ENCODE peak calls at places on chromosome 19, in nine cellular contexts. One of them, this sample, is unnamed.

GRCh38 chr19:52221831-52222375 is 32.1 kb downstream of the PPP2R1A start:
- DNase-seq in HuH-7: no peak
- DNase-seq in hypothalamus: no peak
- DNase-seq in AG04450: no peak
- DNase-seq in T-helper 2 cell treated with Interferon-gamma antibody and Interleukin-4, amounts not matched to agents 5 μg/mL and 100 μg/mL, for 36 hours: no peak
- DNase-seq in foreskin fibroblast: peak
- DNase-seq in HEK293T: no peak
- DNase-seq in non-pigmented ciliary epithelial cell: no peak
- DNase-seq in activated CD4-positive, CD25-positive, alpha-beta regulatory T cell: no peak
- DNase-seq in this sample: no peak

GRCh38 chr19:10848208-10848843 is at the start of gene C19orf38:
- DNase-seq in AG04450: no peak
- DNase-seq in T-helper 2 cell treated with Interferon-gamma antibody and Interleukin-4, amounts not matched to agents 5 μg/mL and 100 μg/mL, for 36 hours: no peak
- DNase-seq in non-pigmented ciliary epithelial cell: no peak
- DNase-seq in HEK293T: no peak
- DNase-seq in hypothalamus: no peak
- DNase-seq in foreskin fibroblast: no peak
- DNase-seq in activated CD4-positive, CD25-positive, alpha-beta regulatory T cell: no peak
- DNase-seq in HuH-7: no peak
- DNase-seq in this sample: no peak

GRCh38 chr19:47523473-47523872 is 8.6 kb upstream of the NAPA start:
- DNase-seq in hypothalamus: no peak
- DNase-seq in HEK293T: no peak
- DNase-seq in non-pigmented ciliary epithelial cell: no peak
- DNase-seq in AG04450: no peak
- DNase-seq in HuH-7: peak
- DNase-seq in foreskin fibroblast: no peak
- DNase-seq in activated CD4-positive, CD25-positive, alpha-beta regulatory T cell: no peak
- DNase-seq in T-helper 2 cell treated with Interferon-gamma antibody and Interleukin-4, amounts not matched to agents 5 μg/mL and 100 μg/mL, for 36 hours: no peak
- DNase-seq in this sample: peak

GRCh38 chr19:2356036-2356646 is 3.9 kb upstream of the TMPRSS9 start:
- DNase-seq in non-pigmented ciliary epithelial cell: no peak
- DNase-seq in foreskin fibroblast: no peak
- DNase-seq in HuH-7: no peak
- DNase-seq in activated CD4-positive, CD25-positive, alpha-beta regulatory T cell: no peak
- DNase-seq in T-helper 2 cell treated with Interferon-gamma antibody and Interleukin-4, amounts not matched to agents 5 μg/mL and 100 μg/mL, for 36 hours: no peak
- DNase-seq in HEK293T: no peak
- DNase-seq in AG04450: no peak
- DNase-seq in hypothalamus: no peak
- DNase-seq in this sample: no peak

GRCh38 chr19:55158848-55159793 is 1.6 kb upstream of the TNNI3 start:
- DNase-seq in HEK293T: no peak
- DNase-seq in non-pigmented ciliary epithelial cell: no peak
- DNase-seq in hypothalamus: no peak
- DNase-seq in HuH-7: no peak
- DNase-seq in activated CD4-positive, CD25-positive, alpha-beta regulatory T cell: no peak
- DNase-seq in T-helper 2 cell treated with Interferon-gamma antibody and Interleukin-4, amounts not matched to agents 5 μg/mL and 100 μg/mL, for 36 hours: no peak
- DNase-seq in foreskin fibroblast: no peak
- DNase-seq in AG04450: no peak
- DNase-seq in this sample: no peak

GRCh38 chr19:2607712-2608601 is 94.5 kb downstream of the GNG7 start:
- DNase-seq in HuH-7: no peak
- DNase-seq in activated CD4-positive, CD25-positive, alpha-beta regulatory T cell: peak
- DNase-seq in non-pigmented ciliary epithelial cell: no peak
- DNase-seq in hypothalamus: no peak
- DNase-seq in foreskin fibroblast: no peak
- DNase-seq in T-helper 2 cell treated with Interferon-gamma antibody and Interleukin-4, amounts not matched to agents 5 μg/mL and 100 μg/mL, for 36 hours: peak
- DNase-seq in HEK293T: no peak
- DNase-seq in AG04450: no peak
- DNase-seq in this sample: no peak

GRCh38 chr19:55300821-55301458 is 17.1 kb downstream of the BRSK1 start:
- DNase-seq in AG04450: no peak
- DNase-seq in non-pigmented ciliary epithelial cell: no peak
- DNase-seq in HEK293T: no peak
- DNase-seq in activated CD4-positive, CD25-positive, alpha-beta regulatory T cell: no peak
- DNase-seq in T-helper 2 cell treated with Interferon-gamma antibody and Interleukin-4, amounts not matched to agents 5 μg/mL and 100 μg/mL, for 36 hours: no peak
- DNase-seq in foreskin fibroblast: no peak
- DNase-seq in hypothalamus: no peak
- DNase-seq in HuH-7: no peak
- DNase-seq in this sample: no peak

GRCh38 chr19:18967358-18968146 is 26.5 kb upstream of the HOMER3 start:
- DNase-seq in HuH-7: no peak
- DNase-seq in activated CD4-positive, CD25-positive, alpha-beta regulatory T cell: no peak
- DNase-seq in hypothalamus: no peak
- DNase-seq in T-helper 2 cell treated with Interferon-gamma antibody and Interleukin-4, amounts not matched to agents 5 μg/mL and 100 μg/mL, for 36 hours: no peak
- DNase-seq in foreskin fibroblast: peak
- DNase-seq in HEK293T: no peak
- DNase-seq in AG04450: no peak
- DNase-seq in non-pigmented ciliary epithelial cell: no peak
- DNase-seq in this sample: no peak

GRCh38 chr19:8041553-8041952 is 11.0 kb upstream of the CCL25 start:
- DNase-seq in non-pigmented ciliary epithelial cell: no peak
- DNase-seq in activated CD4-positive, CD25-positive, alpha-beta regulatory T cell: no peak
- DNase-seq in hypothalamus: no peak
- DNase-seq in T-helper 2 cell treated with Interferon-gamma antibody and Interleukin-4, amounts not matched to agents 5 μg/mL and 100 μg/mL, for 36 hours: no peak
- DNase-seq in AG04450: no peak
- DNase-seq in foreskin fibroblast: no peak
- DNase-seq in HuH-7: no peak
- DNase-seq in HEK293T: no peak
- DNase-seq in this sample: no peak

GRCh38 chr19:28633223-28634030 is 579.5 kb downstream of the UQCRFS1 start:
- DNase-seq in T-helper 2 cell treated with Interferon-gamma antibody and Interleukin-4, amounts not matched to agents 5 μg/mL and 100 μg/mL, for 36 hours: peak
- DNase-seq in non-pigmented ciliary epithelial cell: no peak
- DNase-seq in activated CD4-positive, CD25-positive, alpha-beta regulatory T cell: no peak
- DNase-seq in HuH-7: peak
- DNase-seq in hypothalamus: no peak
- DNase-seq in foreskin fibroblast: peak
- DNase-seq in HEK293T: peak
- DNase-seq in AG04450: no peak
- DNase-seq in this sample: peak

GRCh38 chr19:37977992-37978391 is 71.0 kb downstream of the SIPA1L3 start:
- DNase-seq in AG04450: peak
- DNase-seq in T-helper 2 cell treated with Interferon-gamma antibody and Interleukin-4, amounts not matched to agents 5 μg/mL and 100 μg/mL, for 36 hours: no peak
- DNase-seq in foreskin fibroblast: no peak
- DNase-seq in non-pigmented ciliary epithelial cell: peak
- DNase-seq in HEK293T: no peak
- DNase-seq in hypothalamus: no peak
- DNase-seq in activated CD4-positive, CD25-positive, alpha-beta regulatory T cell: no peak
- DNase-seq in HuH-7: no peak
- DNase-seq in this sample: no peak

GRCh38 chr19:2629491-2630351 is 72.8 kb downstream of the GNG7 start:
- DNase-seq in activated CD4-positive, CD25-positive, alpha-beta regulatory T cell: no peak
- DNase-seq in HuH-7: no peak
- DNase-seq in AG04450: no peak
- DNase-seq in HEK293T: no peak
- DNase-seq in non-pigmented ciliary epithelial cell: no peak
- DNase-seq in foreskin fibroblast: no peak
- DNase-seq in T-helper 2 cell treated with Interferon-gamma antibody and Interleukin-4, amounts not matched to agents 5 μg/mL and 100 μg/mL, for 36 hours: no peak
- DNase-seq in hypothalamus: no peak
- DNase-seq in this sample: no peak

GRCh38 chr19:15279326-15279904 is 47.2 kb upstream of the EPHX3 start:
- DNase-seq in hypothalamus: no peak
- DNase-seq in T-helper 2 cell treated with Interferon-gamma antibody and Interleukin-4, amounts not matched to agents 5 μg/mL and 100 μg/mL, for 36 hours: no peak
- DNase-seq in foreskin fibroblast: no peak
- DNase-seq in non-pigmented ciliary epithelial cell: no peak
- DNase-seq in HuH-7: no peak
- DNase-seq in HEK293T: no peak
- DNase-seq in AG04450: no peak
- DNase-seq in activated CD4-positive, CD25-positive, alpha-beta regulatory T cell: no peak
- DNase-seq in this sample: no peak

GRCh38 chr19:27752530-27753184 is 1460.3 kb downstream of the UQCRFS1 start:
- DNase-seq in non-pigmented ciliary epithelial cell: no peak
- DNase-seq in AG04450: no peak
- DNase-seq in HuH-7: no peak
- DNase-seq in HEK293T: no peak
- DNase-seq in activated CD4-positive, CD25-positive, alpha-beta regulatory T cell: no peak
- DNase-seq in T-helper 2 cell treated with Interferon-gamma antibody and Interleukin-4, amounts not matched to agents 5 μg/mL and 100 μg/mL, for 36 hours: no peak
- DNase-seq in foreskin fibroblast: no peak
- DNase-seq in hypothalamus: no peak
- DNase-seq in this sample: no peak

GRCh38 chr19:20273376-20273775 is 106.4 kb downstream of the ZNF486 start:
- DNase-seq in HEK293T: no peak
- DNase-seq in AG04450: no peak
- DNase-seq in non-pigmented ciliary epithelial cell: no peak
- DNase-seq in foreskin fibroblast: no peak
- DNase-seq in activated CD4-positive, CD25-positive, alpha-beta regulatory T cell: no peak
- DNase-seq in T-helper 2 cell treated with Interferon-gamma antibody and Interleukin-4, amounts not matched to agents 5 μg/mL and 100 μg/mL, for 36 hours: no peak
- DNase-seq in HuH-7: no peak
- DNase-seq in hypothalamus: no peak
- DNase-seq in this sample: no peak

GRCh38 chr19:14369399-14370168 is 11.7 kb upstream of the ADGRE5 start:
- DNase-seq in non-pigmented ciliary epithelial cell: no peak
- DNase-seq in HuH-7: no peak
- DNase-seq in T-helper 2 cell treated with Interferon-gamma antibody and Interleukin-4, amounts not matched to agents 5 μg/mL and 100 μg/mL, for 36 hours: peak
- DNase-seq in activated CD4-positive, CD25-positive, alpha-beta regulatory T cell: peak
- DNase-seq in foreskin fibroblast: no peak
- DNase-seq in hypothalamus: no peak
- DNase-seq in AG04450: no peak
- DNase-seq in HEK293T: no peak
- DNase-seq in this sample: no peak

GRCh38 chr19:16446108-16447014 is 25.4 kb downstream of the EPS15L1 start:
- DNase-seq in HEK293T: no peak
- DNase-seq in AG04450: no peak
- DNase-seq in activated CD4-positive, CD25-positive, alpha-beta regulatory T cell: no peak
- DNase-seq in HuH-7: no peak
- DNase-seq in foreskin fibroblast: no peak
- DNase-seq in non-pigmented ciliary epithelial cell: no peak
- DNase-seq in hypothalamus: no peak
- DNase-seq in T-helper 2 cell treated with Interferon-gamma antibody and Interleukin-4, amounts not matched to agents 5 μg/mL and 100 μg/mL, for 36 hours: no peak
- DNase-seq in this sample: no peak

GRCh38 chr19:6580313-6580712 is 10.6 kb downstream of the CD70 start:
- DNase-seq in hypothalamus: no peak
- DNase-seq in non-pigmented ciliary epithelial cell: peak
- DNase-seq in T-helper 2 cell treated with Interferon-gamma antibody and Interleukin-4, amounts not matched to agents 5 μg/mL and 100 μg/mL, for 36 hours: no peak
- DNase-seq in HuH-7: no peak
- DNase-seq in foreskin fibroblast: peak
- DNase-seq in AG04450: no peak
- DNase-seq in activated CD4-positive, CD25-positive, alpha-beta regulatory T cell: no peak
- DNase-seq in HEK293T: no peak
- DNase-seq in this sample: no peak

GRCh38 chr19:47057328-47057727 is 8.9 kb upstream of the TMEM160 start:
- DNase-seq in AG04450: no peak
- DNase-seq in HEK293T: no peak
- DNase-seq in HuH-7: no peak
- DNase-seq in foreskin fibroblast: no peak
- DNase-seq in non-pigmented ciliary epithelial cell: peak
- DNase-seq in T-helper 2 cell treated with Interferon-gamma antibody and Interleukin-4, amounts not matched to agents 5 μg/mL and 100 μg/mL, for 36 hours: no peak
- DNase-seq in hypothalamus: no peak
- DNase-seq in activated CD4-positive, CD25-positive, alpha-beta regulatory T cell: no peak
- DNase-seq in this sample: no peak

GRCh38 chr19:28569132-28570114 is 643.5 kb downstream of the UQCRFS1 start:
- DNase-seq in HuH-7: no peak
- DNase-seq in HEK293T: no peak
- DNase-seq in T-helper 2 cell treated with Interferon-gamma antibody and Interleukin-4, amounts not matched to agents 5 μg/mL and 100 μg/mL, for 36 hours: no peak
- DNase-seq in foreskin fibroblast: no peak
- DNase-seq in hypothalamus: no peak
- DNase-seq in activated CD4-positive, CD25-positive, alpha-beta regulatory T cell: no peak
- DNase-seq in AG04450: no peak
- DNase-seq in non-pigmented ciliary epithelial cell: no peak
- DNase-seq in this sample: no peak

GRCh38 chr19:41218615-41219507 is at the start of gene AXL:
- DNase-seq in AG04450: no peak
- DNase-seq in non-pigmented ciliary epithelial cell: peak
- DNase-seq in T-helper 2 cell treated with Interferon-gamma antibody and Interleukin-4, amounts not matched to agents 5 μg/mL and 100 μg/mL, for 36 hours: no peak
- DNase-seq in HEK293T: no peak
- DNase-seq in foreskin fibroblast: peak
- DNase-seq in activated CD4-positive, CD25-positive, alpha-beta regulatory T cell: no peak
- DNase-seq in hypothalamus: no peak
- DNase-seq in HuH-7: no peak
- DNase-seq in this sample: no peak

GRCh38 chr19:34725400-34725799 is 8.6 kb upstream of the ZNF181 start:
- DNase-seq in T-helper 2 cell treated with Interferon-gamma antibody and Interleukin-4, amounts not matched to agents 5 μg/mL and 100 μg/mL, for 36 hours: no peak
- DNase-seq in HEK293T: no peak
- DNase-seq in foreskin fibroblast: no peak
- DNase-seq in activated CD4-positive, CD25-positive, alpha-beta regulatory T cell: no peak
- DNase-seq in AG04450: no peak
- DNase-seq in non-pigmented ciliary epithelial cell: no peak
- DNase-seq in HuH-7: no peak
- DNase-seq in hypothalamus: no peak
- DNase-seq in this sample: no peak

GRCh38 chr19:53951947-53952346 is 10.8 kb upstream of the CACNG8 start:
- DNase-seq in AG04450: no peak
- DNase-seq in HuH-7: no peak
- DNase-seq in hypothalamus: no peak
- DNase-seq in T-helper 2 cell treated with Interferon-gamma antibody and Interleukin-4, amounts not matched to agents 5 μg/mL and 100 μg/mL, for 36 hours: no peak
- DNase-seq in activated CD4-positive, CD25-positive, alpha-beta regulatory T cell: no peak
- DNase-seq in HEK293T: no peak
- DNase-seq in foreskin fibroblast: no peak
- DNase-seq in non-pigmented ciliary epithelial cell: no peak
- DNase-seq in this sample: no peak